ENCODE peak calls at places on chromosomes 4 and X, in five cellular contexts. One of them, this sample, is unnamed.

GRCh38 chrX:41720125-41720780 is 3.7 kb upstream of the GPR82 start:
- DNase-seq in neural progenitor cell: no peak
- DNase-seq in colonic mucosa: no peak
- DNase-seq in CD8-positive, alpha-beta memory T cell: peak; percentile 15
- DNase-seq in tibial nerve: no peak
- DNase-seq in this sample: peak; percentile 33

GRCh38 chr4:4534515-4535145 is 7.2 kb downstream of the STX18 start:
- DNase-seq in colonic mucosa: no peak
- DNase-seq in neural progenitor cell: no peak
- DNase-seq in tibial nerve: no peak
- DNase-seq in CD8-positive, alpha-beta memory T cell: no peak
- DNase-seq in this sample: no peak

GRCh38 chrX:36983831-36984230 is 24.3 kb upstream of the FAM47C start:
- DNase-seq in CD8-positive, alpha-beta memory T cell: no peak
- DNase-seq in colonic mucosa: no peak
- DNase-seq in neural progenitor cell: no peak
- DNase-seq in tibial nerve: no peak
- DNase-seq in this sample: no peak

GRCh38 chrX:53312946-53313745 is 31.8 kb upstream of the IQSEC2 start:
- DNase-seq in tibial nerve: peak; percentile 72
- DNase-seq in colonic mucosa: peak; percentile 82
- DNase-seq in CD8-positive, alpha-beta memory T cell: peak; percentile 39
- DNase-seq in neural progenitor cell: peak; percentile 57
- DNase-seq in this sample: peak; percentile 47

GRCh38 chr4:40991908-40992307 is 222.4 kb downstream of the APBB2 start:
- DNase-seq in colonic mucosa: no peak
- DNase-seq in CD8-positive, alpha-beta memory T cell: no peak
- DNase-seq in neural progenitor cell: no peak
- DNase-seq in tibial nerve: no peak
- DNase-seq in this sample: no peak

GRCh38 chrX:45860450-45860849 is 659.8 kb upstream of the DIPK2B start:
- DNase-seq in tibial nerve: no peak
- DNase-seq in colonic mucosa: no peak
- DNase-seq in CD8-positive, alpha-beta memory T cell: no peak
- DNase-seq in neural progenitor cell: no peak
- DNase-seq in this sample: no peak

GRCh38 chr4:118173956-118174355 is 139.7 kb downstream of the NDST3 start:
- DNase-seq in tibial nerve: no peak
- DNase-seq in CD8-positive, alpha-beta memory T cell: no peak
- DNase-seq in colonic mucosa: no peak
- DNase-seq in neural progenitor cell: no peak
- DNase-seq in this sample: no peak

GRCh38 chrX:48631376-48632090 is 34.2 kb downstream of the WDR13 start:
- DNase-seq in tibial nerve: peak; percentile 84
- DNase-seq in CD8-positive, alpha-beta memory T cell: peak; percentile 54
- DNase-seq in colonic mucosa: peak; percentile 86
- DNase-seq in neural progenitor cell: peak; percentile 91
- DNase-seq in this sample: peak; percentile 43

GRCh38 chr4:154164931-154165839 is 326.4 kb downstream of the DCHS2 start:
- DNase-seq in neural progenitor cell: no peak
- DNase-seq in colonic mucosa: no peak
- DNase-seq in CD8-positive, alpha-beta memory T cell: no peak
- DNase-seq in tibial nerve: peak; percentile 7
- DNase-seq in this sample: no peak

GRCh38 chrX:96776966-96777365 is 92.3 kb downstream of the DIAPH2 start:
- DNase-seq in tibial nerve: no peak
- DNase-seq in colonic mucosa: no peak
- DNase-seq in neural progenitor cell: no peak
- DNase-seq in CD8-positive, alpha-beta memory T cell: no peak
- DNase-seq in this sample: no peak

GRCh38 chrX:152989292-152989658 is 4.6 kb downstream of the PNMA5 start:
- DNase-seq in neural progenitor cell: no peak
- DNase-seq in tibial nerve: no peak
- DNase-seq in CD8-positive, alpha-beta memory T cell: no peak
- DNase-seq in colonic mucosa: no peak
- DNase-seq in this sample: peak; percentile 1

GRCh38 chrX:140949231-140949630 is 53.2 kb upstream of the SPANXB1 start:
- DNase-seq in colonic mucosa: no peak
- DNase-seq in tibial nerve: no peak
- DNase-seq in CD8-positive, alpha-beta memory T cell: no peak
- DNase-seq in neural progenitor cell: no peak
- DNase-seq in this sample: no peak

GRCh38 chrX:140149761-140150160 is 184.4 kb upstream of the CXorf66 start:
- DNase-seq in tibial nerve: no peak
- DNase-seq in colonic mucosa: no peak
- DNase-seq in CD8-positive, alpha-beta memory T cell: no peak
- DNase-seq in neural progenitor cell: peak; percentile 26
- DNase-seq in this sample: no peak

GRCh38 chr4:155675709-155676429 is 9.2 kb downstream of the GUCY1A1 start:
- DNase-seq in tibial nerve: no peak
- DNase-seq in neural progenitor cell: peak; percentile 24
- DNase-seq in CD8-positive, alpha-beta memory T cell: no peak
- DNase-seq in colonic mucosa: no peak
- DNase-seq in this sample: no peak

GRCh38 chr4:139639654-139640053 is 26.0 kb upstream of the MGST2 start:
- DNase-seq in tibial nerve: no peak
- DNase-seq in neural progenitor cell: no peak
- DNase-seq in CD8-positive, alpha-beta memory T cell: no peak
- DNase-seq in colonic mucosa: no peak
- DNase-seq in this sample: no peak

GRCh38 chr4:161260819-161261218 is 903.0 kb downstream of the FSTL5 start:
- DNase-seq in tibial nerve: no peak
- DNase-seq in CD8-positive, alpha-beta memory T cell: no peak
- DNase-seq in colonic mucosa: no peak
- DNase-seq in neural progenitor cell: no peak
- DNase-seq in this sample: no peak

GRCh38 chr4:76748649-76749048 is 149.3 kb downstream of the SOWAHB start:
- DNase-seq in colonic mucosa: peak; percentile 76
- DNase-seq in CD8-positive, alpha-beta memory T cell: no peak
- DNase-seq in tibial nerve: peak; percentile 55
- DNase-seq in neural progenitor cell: peak; percentile 51
- DNase-seq in this sample: no peak

GRCh38 chr4:151015458-151016344 is 617 bp upstream of the LRBA start:
- DNase-seq in neural progenitor cell: peak; percentile 89
- DNase-seq in colonic mucosa: peak; percentile 85
- DNase-seq in CD8-positive, alpha-beta memory T cell: peak; percentile 79
- DNase-seq in tibial nerve: peak; percentile 34
- DNase-seq in this sample: peak; percentile 73

GRCh38 chrX:131068945-131069719 is 11.0 kb downstream of the ARHGAP36 start:
- DNase-seq in tibial nerve: no peak
- DNase-seq in neural progenitor cell: peak; percentile 84
- DNase-seq in colonic mucosa: no peak
- DNase-seq in CD8-positive, alpha-beta memory T cell: no peak
- DNase-seq in this sample: no peak

GRCh38 chrX:112818114-112819012 is 22.3 kb downstream of the AMOT start:
- DNase-seq in tibial nerve: no peak
- DNase-seq in CD8-positive, alpha-beta memory T cell: no peak
- DNase-seq in neural progenitor cell: no peak
- DNase-seq in colonic mucosa: no peak
- DNase-seq in this sample: no peak

GRCh38 chr4:100269446-100269845 is 79.2 kb upstream of the DDIT4L start:
- DNase-seq in tibial nerve: no peak
- DNase-seq in neural progenitor cell: no peak
- DNase-seq in colonic mucosa: no peak
- DNase-seq in CD8-positive, alpha-beta memory T cell: no peak
- DNase-seq in this sample: no peak

GRCh38 chr4:48779095-48779997 is 733 bp downstream of the FRYL start:
- DNase-seq in neural progenitor cell: peak; percentile 83
- DNase-seq in CD8-positive, alpha-beta memory T cell: peak; percentile 68
- DNase-seq in tibial nerve: peak; percentile 10
- DNase-seq in colonic mucosa: peak; percentile 64
- DNase-seq in this sample: peak; percentile 77

GRCh38 chr4:1058997-1059665 is 47.7 kb downstream of the FGFRL1 start:
- DNase-seq in tibial nerve: no peak
- DNase-seq in neural progenitor cell: no peak
- DNase-seq in colonic mucosa: no peak
- DNase-seq in CD8-positive, alpha-beta memory T cell: no peak
- DNase-seq in this sample: no peak

GRCh38 chrX:41198410-41198809 is 113.2 kb downstream of the USP9X start:
- DNase-seq in CD8-positive, alpha-beta memory T cell: no peak
- DNase-seq in neural progenitor cell: no peak
- DNase-seq in tibial nerve: no peak
- DNase-seq in colonic mucosa: no peak
- DNase-seq in this sample: no peak

DNA sequence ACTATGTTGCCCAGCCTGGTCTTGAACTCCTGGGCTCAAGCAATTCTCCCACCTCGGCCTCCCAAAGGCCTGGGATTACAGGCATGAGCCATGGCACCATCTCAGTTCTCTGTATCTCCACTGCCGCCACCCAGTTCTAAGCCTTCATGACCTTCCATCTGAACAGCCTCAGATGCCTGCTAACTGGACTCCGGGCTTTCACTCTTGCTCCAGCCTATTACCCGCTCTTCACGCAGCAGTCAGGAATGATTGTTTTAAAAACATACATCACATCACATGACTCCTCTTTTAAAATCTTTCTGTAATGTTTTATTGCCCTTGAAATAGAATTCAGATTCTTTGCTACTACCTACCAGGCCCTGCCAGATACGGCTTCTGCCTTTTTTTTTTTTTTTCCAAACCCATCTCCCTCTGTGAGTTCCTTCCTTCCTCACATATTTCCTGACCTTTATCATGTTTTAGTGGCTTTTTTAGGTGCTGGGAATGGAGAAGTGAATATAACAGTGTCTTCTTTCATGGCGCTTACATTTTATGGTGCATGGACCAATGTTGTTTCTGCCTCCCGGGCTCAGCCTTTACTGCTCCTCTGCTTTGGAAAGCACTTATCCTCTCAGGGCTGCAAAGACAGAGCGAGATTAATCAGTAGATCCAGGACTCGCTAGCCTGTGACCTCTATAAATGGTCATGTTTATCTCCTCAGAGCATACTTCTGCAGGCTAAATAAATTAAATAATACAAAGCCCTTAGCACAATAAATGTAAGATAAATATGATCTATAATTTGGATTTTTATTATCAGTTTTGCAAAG is 58.0 kb downstream of the FBXO8 start:
- DNase-seq in tibial nerve: no peak
- DNase-seq in CD8-positive, alpha-beta memory T cell: no peak
- DNase-seq in neural progenitor cell: no peak
- DNase-seq in colonic mucosa: no peak
- DNase-seq in this sample: no peak
- H3K27ac ChIP-seq in tibial nerve: no peak overlapping the region
- H3K27ac ChIP-seq in CD8-positive, alpha-beta memory T cell: no peak overlapping the region
- H3K27ac ChIP-seq in neural progenitor cell: no peak overlapping the region
- H3K27ac ChIP-seq in colonic mucosa: no peak overlapping the region
- H3K27ac ChIP-seq in this sample: no peak overlapping the region

GRCh38 chr4:56656346-56656643 is 24.8 kb downstream of the HOPX start:
- DNase-seq in colonic mucosa: no peak
- DNase-seq in tibial nerve: no peak
- DNase-seq in neural progenitor cell: peak; percentile 43
- DNase-seq in CD8-positive, alpha-beta memory T cell: peak; percentile 41
- DNase-seq in this sample: peak; percentile 39

GRCh38 chr4:56655627-56656345 is 25.3 kb downstream of the HOPX start:
- DNase-seq in CD8-positive, alpha-beta memory T cell: no peak
- DNase-seq in tibial nerve: no peak
- DNase-seq in neural progenitor cell: peak; percentile 40
- DNase-seq in colonic mucosa: no peak
- DNase-seq in this sample: no peak

GRCh38 chr4:56657818-56658217 is 23.3 kb downstream of the HOPX start:
- DNase-seq in colonic mucosa: no peak
- DNase-seq in CD8-positive, alpha-beta memory T cell: no peak
- DNase-seq in tibial nerve: no peak
- DNase-seq in neural progenitor cell: no peak
- DNase-seq in this sample: no peak

GRCh38 chr4:56658410-56659003 is 22.6 kb downstream of the HOPX start:
- DNase-seq in neural progenitor cell: no peak
- DNase-seq in colonic mucosa: no peak
- DNase-seq in tibial nerve: no peak
- DNase-seq in CD8-positive, alpha-beta memory T cell: no peak
- DNase-seq in this sample: no peak

DNA sequence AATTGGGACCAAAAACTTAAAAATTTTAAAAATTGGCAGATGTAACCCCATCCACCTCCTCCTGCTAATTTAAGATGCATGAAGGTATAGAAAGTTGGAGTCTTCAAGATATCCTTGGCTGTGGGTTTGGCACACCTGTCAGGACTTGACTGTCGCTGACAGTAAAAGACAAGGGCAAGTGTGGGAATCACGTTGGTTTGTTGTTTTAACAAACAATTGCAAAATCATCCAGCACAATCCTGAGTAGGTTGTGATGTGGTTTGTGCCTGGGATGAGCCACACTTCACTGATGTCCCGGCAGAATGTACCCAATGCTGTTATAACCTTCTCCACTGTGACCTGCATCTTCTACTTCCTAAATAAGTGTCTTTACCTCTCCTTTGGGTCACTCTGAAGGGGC is 24.0 kb downstream of the HOPX start:
- DNase-seq in CD8-positive, alpha-beta memory T cell: no peak
- DNase-seq in neural progenitor cell: no peak
- DNase-seq in tibial nerve: no peak
- DNase-seq in colonic mucosa: no peak
- DNase-seq in this sample: no peak
- H3K27me3 ChIP-seq in CD8-positive, alpha-beta memory T cell: no peaks in the 10 kb centered on the region
- H3K27me3 ChIP-seq in neural progenitor cell: peaks cover 85% of the 10 kb centered on the region
- H3K27me3 ChIP-seq in tibial nerve: peaks cover 58% of the 10 kb centered on the region
- H3K27me3 ChIP-seq in colonic mucosa: peaks cover 36% of the 10 kb centered on the region
- H3K27me3 ChIP-seq in this sample: peaks cover 32% of the 10 kb centered on the region

GRCh38 chrX:40169193-40170086 is 71.7 kb upstream of the BCOR start:
- DNase-seq in tibial nerve: no peak
- DNase-seq in colonic mucosa: peak; percentile 79
- DNase-seq in CD8-positive, alpha-beta memory T cell: peak; percentile 61
- DNase-seq in neural progenitor cell: peak; percentile 82
- DNase-seq in this sample: peak; percentile 64
- H3K27ac ChIP-seq in tibial nerve: peak overlapping the region; percentile 96
- H3K27ac ChIP-seq in colonic mucosa: no peak overlapping the region
- H3K27ac ChIP-seq in CD8-positive, alpha-beta memory T cell: peak overlapping the region; percentile 89
- H3K27ac ChIP-seq in neural progenitor cell: no peak overlapping the region
- H3K27ac ChIP-seq in this sample: peak overlapping the region; percentile 96

DNA sequence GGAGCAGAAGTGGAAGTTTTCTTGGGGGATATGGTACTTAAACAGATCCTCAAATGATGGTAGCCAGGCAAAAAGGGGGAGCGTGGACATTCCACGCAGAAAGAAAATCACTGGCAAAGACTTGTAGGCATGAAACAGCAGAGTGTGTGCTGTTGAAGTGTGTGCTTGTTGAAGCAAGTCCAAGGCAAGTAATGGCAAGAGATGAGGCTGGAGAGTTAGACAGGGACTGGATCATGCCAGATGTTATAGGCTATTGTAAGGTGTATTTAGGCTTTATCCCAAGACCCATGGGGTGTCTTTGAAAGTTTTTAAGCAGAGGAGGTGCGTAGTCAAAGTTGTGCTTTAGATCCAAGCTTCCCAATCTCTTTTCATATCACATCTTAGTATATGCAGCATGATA is 124.5 kb downstream of the MBNL3 start:
- DNase-seq in tibial nerve: no peak
- DNase-seq in CD8-positive, alpha-beta memory T cell: no peak
- DNase-seq in neural progenitor cell: no peak
- DNase-seq in colonic mucosa: no peak
- DNase-seq in this sample: no peak
- H3K27me3 ChIP-seq in tibial nerve: peaks cover 4% of the 10 kb centered on the region
- H3K27me3 ChIP-seq in CD8-positive, alpha-beta memory T cell: no peaks in the 10 kb centered on the region
- H3K27me3 ChIP-seq in neural progenitor cell: no peaks in the 10 kb centered on the region
- H3K27me3 ChIP-seq in colonic mucosa: no peaks in the 10 kb centered on the region
- H3K27me3 ChIP-seq in this sample: no peaks in the 10 kb centered on the region

GRCh38 chr4:10048931-10049655 is 27.8 kb upstream of the SLC2A9 start:
- DNase-seq in colonic mucosa: no peak
- DNase-seq in tibial nerve: no peak
- DNase-seq in neural progenitor cell: no peak
- DNase-seq in CD8-positive, alpha-beta memory T cell: no peak
- DNase-seq in this sample: no peak
- H3K27ac ChIP-seq in colonic mucosa: no peak overlapping the region
- H3K27ac ChIP-seq in tibial nerve: no peak overlapping the region
- H3K27ac ChIP-seq in neural progenitor cell: no peak overlapping the region
- H3K27ac ChIP-seq in CD8-positive, alpha-beta memory T cell: no peak overlapping the region
- H3K27ac ChIP-seq in this sample: no peak overlapping the region

This sample was measured in CD4-positive, alpha-beta T cell.